ENCODE peak calls at places on chromosomes 2 and 18, in ten cellular contexts. N is aorta; P is NCI-H345; W is amniotic epithelial cell; E is naive thymus-derived CD4-positive, alpha-beta T cell; Z is stromal cell of bone marrow; G is left ventricle myocardium superior; S is ELR; I is GM04504; K is activated CD4-positive, CD25-positive, alpha-beta regulatory T cell. A is an unnamed sample.

GRCh38 chr18:45920367-45920766 is 46.8 kb downstream of the EPG5 start:
- DNase-seq in N (peak), P (peak), W (peak), E (no peak), Z (peak), G (peak), S (peak), I (peak), K (no peak), A (no peak)

GRCh38 chr2:65165595-65165994 is 35.7 kb upstream of the RAB1A start:
- DNase-seq in N (no peak), P (no peak), W (no peak), E (no peak), Z (no peak), G (no peak), S (no peak), I (no peak), K (no peak), A (no peak)

GRCh38 chr2:97774425-97774824 is 61.0 kb downstream of the ZAP70 start:
- DNase-seq in N (no peak), P (no peak), W (peak), E (no peak), Z (no peak), G (no peak), S (peak), I (no peak), K (no peak), A (no peak)

GRCh38 chr2:232689152-232689910 is 7.8 kb upstream of the GIGYF2 start:
- DNase-seq in N (no peak), P (peak), W (peak), E (no peak), Z (no peak), G (peak), S (no peak), I (peak), K (no peak), A (no peak)

GRCh38 chr2:43174368-43175186 is 51.8 kb downstream of the ZFP36L2 start:
- DNase-seq in N (peak), P (no peak), W (no peak), E (peak), Z (no peak), G (peak), S (no peak), I (no peak), K (peak), A (no peak)

GRCh38 chr2:84782717-84783442 is 98.0 kb downstream of the TRABD2A start:
- DNase-seq in N (no peak), P (no peak), W (no peak), E (peak), Z (no peak), G (no peak), S (peak), I (no peak), K (no peak), A (no peak)

GRCh38 chr2:60260646-60261296 is 292.7 kb downstream of the BCL11A start:
- DNase-seq in N (no peak), P (no peak), W (peak), E (no peak), Z (no peak), G (no peak), S (peak), I (no peak), K (no peak), A (no peak)

GRCh38 chr2:119005081-119005480 is 63.1 kb downstream of the MARCO start:
- DNase-seq in N (no peak), P (no peak), W (peak), E (no peak), Z (no peak), G (no peak), S (no peak), I (no peak), K (no peak), A (no peak)

GRCh38 chr2:159076233-159076632 is 107.8 kb downstream of the TANC1 start:
- DNase-seq in N (no peak), P (no peak), W (peak), E (no peak), Z (peak), G (no peak), S (peak), I (peak), K (no peak), A (no peak)

GRCh38 chr2:113173563-113174368 is at the start of gene PSD4:
- DNase-seq in N (peak), P (no peak), W (peak), E (peak), Z (no peak), G (peak), S (no peak), I (no peak), K (peak), A (no peak)

GRCh38 chr2:60411295-60411694 is 142.2 kb downstream of the BCL11A start:
- DNase-seq in N (no peak), P (no peak), W (no peak), E (no peak), Z (no peak), G (no peak), S (no peak), I (no peak), K (no peak), A (no peak)